ENCODE peak calls at places on chromosomes 5 and 9, in four cellular contexts. One of them, this sample, is unnamed.

GRCh38 chr5:157366741-157367684 is 93.0 kb upstream of the NIPAL4 start:
- DNase-seq in HepG2: peak; percentile 28
- DNase-seq in GM12878: no peak
- DNase-seq in H1: no peak
- DNase-seq in this sample: no peak

GRCh38 chr9:4117835-4118610 is 181.8 kb downstream of the GLIS3 start:
- DNase-seq in HepG2: peak; percentile 9
- DNase-seq in H1: peak; percentile 89
- DNase-seq in GM12878: no peak
- DNase-seq in this sample: no peak

GRCh38 chr5:134580001-134580460 is 52.6 kb downstream of the SAR1B start:
- DNase-seq in GM12878: no peak
- DNase-seq in HepG2: no peak
- DNase-seq in H1: no peak
- DNase-seq in this sample: no peak

GRCh38 chr9:14198049-14198448 is 115.9 kb downstream of the NFIB start:
- DNase-seq in H1: no peak
- DNase-seq in HepG2: no peak
- DNase-seq in GM12878: no peak
- DNase-seq in this sample: no peak

GRCh38 chr5:164301136-164301535 is 795.7 kb downstream of the MAT2B start:
- DNase-seq in H1: no peak
- DNase-seq in GM12878: no peak
- DNase-seq in HepG2: no peak
- DNase-seq in this sample: no peak

GRCh38 chr5:181120311-181120710 is 10.7 kb downstream of the OR2V1 start:
- DNase-seq in HepG2: no peak
- DNase-seq in H1: no peak
- DNase-seq in GM12878: no peak
- DNase-seq in this sample: no peak

GRCh38 chr9:16771352-16771751 is 99.1 kb downstream of the BNC2 start:
- DNase-seq in GM12878: no peak
- DNase-seq in H1: no peak
- DNase-seq in HepG2: no peak
- DNase-seq in this sample: no peak

GRCh38 chr5:151678146-151678545 is 8.6 kb downstream of the SPARC start:
- DNase-seq in GM12878: no peak
- DNase-seq in H1: no peak
- DNase-seq in HepG2: no peak
- DNase-seq in this sample: no peak

GRCh38 chr5:32753051-32753450 is 41.9 kb downstream of the NPR3 start:
- DNase-seq in HepG2: no peak
- DNase-seq in H1: no peak
- DNase-seq in GM12878: no peak
- DNase-seq in this sample: no peak

GRCh38 chr9:113164536-113165300 is 13.9 kb downstream of the SLC31A2 start:
- DNase-seq in GM12878: no peak
- DNase-seq in HepG2: no peak
- DNase-seq in H1: no peak
- DNase-seq in this sample: no peak

GRCh38 chr5:1184163-1184470 is 17.3 kb upstream of the SLC6A19 start:
- DNase-seq in H1: no peak
- DNase-seq in GM12878: no peak
- DNase-seq in HepG2: no peak
- DNase-seq in this sample: no peak

GRCh38 chr5:96629774-96630173 is 32.4 kb upstream of the CAST start:
- DNase-seq in GM12878: no peak
- DNase-seq in HepG2: peak; percentile 7
- DNase-seq in H1: no peak
- DNase-seq in this sample: no peak

GRCh38 chr9:77097335-77097734 is 77.9 kb downstream of the FOXB2 start:
- DNase-seq in HepG2: no peak
- DNase-seq in GM12878: no peak
- DNase-seq in H1: no peak
- DNase-seq in this sample: no peak

GRCh38 chr9:136133191-136133958 is 14.7 kb upstream of the TMEM250 start:
- DNase-seq in H1: peak; percentile 80
- DNase-seq in GM12878: no peak
- DNase-seq in HepG2: no peak
- DNase-seq in this sample: no peak

GRCh38 chr9:16992138-16992537 is 121.7 kb upstream of the BNC2 start:
- DNase-seq in HepG2: no peak
- DNase-seq in H1: no peak
- DNase-seq in GM12878: no peak
- DNase-seq in this sample: no peak

GRCh38 chr9:25517701-25518100 is 160.5 kb downstream of the TUSC1 start:
- DNase-seq in GM12878: no peak
- DNase-seq in H1: no peak
- DNase-seq in HepG2: no peak
- DNase-seq in this sample: no peak

GRCh38 chr9:123928471-123929176 is 1.3 kb downstream of the DENND1A start:
- DNase-seq in HepG2: no peak
- DNase-seq in H1: no peak
- DNase-seq in GM12878: no peak
- DNase-seq in this sample: no peak

GRCh38 chr9:80491086-80491749 is 919.5 kb downstream of the TLE4 start:
- DNase-seq in H1: no peak
- DNase-seq in HepG2: no peak
- DNase-seq in GM12878: no peak
- DNase-seq in this sample: no peak

GRCh38 chr9:80489329-80489728 is 917.6 kb downstream of the TLE4 start:
- DNase-seq in GM12878: no peak
- DNase-seq in HepG2: no peak
- DNase-seq in H1: no peak
- DNase-seq in this sample: no peak

GRCh38 chr9:80485420-80485819 is 913.7 kb downstream of the TLE4 start:
- DNase-seq in HepG2: no peak
- DNase-seq in GM12878: no peak
- DNase-seq in H1: no peak
- DNase-seq in this sample: no peak
- H3K9ac ChIP-seq in HepG2: no peak overlapping the region
- H3K9ac ChIP-seq in GM12878: no peak overlapping the region
- H3K9ac ChIP-seq in H1: no peak overlapping the region
- H3K9ac ChIP-seq in this sample: no peak overlapping the region

DNA sequence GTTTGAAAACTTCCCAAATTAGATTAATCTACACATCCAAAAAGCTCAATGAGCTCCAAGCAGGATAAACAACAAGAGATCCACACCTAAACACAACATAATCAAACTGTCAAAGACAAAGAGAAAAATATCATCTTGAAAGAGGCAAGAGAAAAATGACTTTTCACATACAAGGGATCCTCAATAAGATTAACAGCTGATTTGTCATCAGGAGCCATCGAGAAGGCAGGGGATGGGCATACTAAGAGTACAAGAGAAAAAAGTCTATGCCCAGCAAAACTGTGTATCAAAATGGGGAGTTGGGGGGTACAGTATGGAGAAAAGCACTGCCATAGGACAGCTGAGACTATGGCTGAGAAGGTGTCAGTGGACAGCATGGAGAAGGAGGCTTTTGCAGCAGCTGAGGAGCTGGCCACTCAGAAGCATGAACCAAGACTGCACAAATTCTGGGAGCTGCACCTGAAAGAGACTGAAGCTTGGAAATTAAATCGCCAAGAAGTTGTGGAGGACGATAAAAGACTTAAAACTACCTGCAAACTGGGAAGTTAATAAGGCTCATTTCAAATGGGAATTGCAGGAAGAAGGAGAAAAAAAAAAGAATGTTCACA is 20.9 kb downstream of the DNAJB5 start:
- DNase-seq in HepG2: no peak
- DNase-seq in H1: no peak
- DNase-seq in GM12878: no peak
- DNase-seq in this sample: no peak
- TF ChIP-seq SUZ12 in HepG2: no peak
- TF ChIP-seq SUZ12 in H1: no peak
- TF ChIP-seq SUZ12 in GM12878: no peak
- TF ChIP-seq SUZ12 in this sample: no peak

DNA sequence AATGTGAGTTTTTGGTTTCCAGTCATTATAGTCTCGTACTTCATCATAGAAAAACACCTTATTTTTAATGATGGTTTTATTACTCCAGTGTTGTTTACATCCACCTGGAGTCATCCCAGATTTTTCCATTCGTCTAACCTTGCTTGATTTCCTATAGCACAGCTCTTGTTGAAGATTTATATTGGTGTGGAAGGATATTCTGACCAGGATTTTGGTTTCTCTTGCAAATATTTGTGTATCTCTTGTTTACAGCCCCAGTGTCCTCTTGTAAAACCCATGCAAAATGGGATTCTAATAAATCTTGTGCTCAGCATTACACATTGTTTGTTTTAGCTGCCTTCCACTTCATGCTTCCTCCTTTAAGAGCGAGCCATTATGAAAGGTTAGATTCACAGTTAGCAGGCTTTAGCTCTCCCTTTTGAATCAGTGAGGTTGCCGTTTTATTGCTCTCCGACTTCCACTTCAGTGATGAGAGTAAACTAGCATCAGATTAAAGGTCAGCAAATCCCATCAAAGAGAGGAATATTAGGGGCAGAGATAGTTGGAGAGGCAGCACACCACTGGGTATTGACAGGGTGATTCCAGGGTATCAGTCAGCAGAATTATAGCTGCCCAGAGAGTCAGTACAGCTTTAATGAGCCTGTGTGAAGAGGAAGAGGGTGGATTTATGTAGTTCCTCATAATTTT is 157.1 kb downstream of the PBX3 start:
- DNase-seq in H1: no peak
- DNase-seq in GM12878: no peak
- DNase-seq in HepG2: no peak
- DNase-seq in this sample: no peak
- H3K9ac ChIP-seq in H1: no peak overlapping the region
- H3K9ac ChIP-seq in GM12878: no peak overlapping the region
- H3K9ac ChIP-seq in HepG2: no peak overlapping the region
- H3K9ac ChIP-seq in this sample: no peak overlapping the region

GRCh38 chr9:131113655-131114563 is 11.5 kb upstream of the NUP214 start:
- DNase-seq in H1: no peak
- DNase-seq in GM12878: no peak
- DNase-seq in HepG2: no peak
- DNase-seq in this sample: no peak

GRCh38 chr9:131119600-131119999 is 5.8 kb upstream of the NUP214 start:
- DNase-seq in HepG2: no peak
- DNase-seq in H1: no peak
- DNase-seq in GM12878: no peak
- DNase-seq in this sample: no peak

GRCh38 chr9:131117762-131118145 is 7.6 kb upstream of the NUP214 start:
- DNase-seq in HepG2: no peak
- DNase-seq in H1: no peak
- DNase-seq in GM12878: no peak
- DNase-seq in this sample: no peak

GRCh38 chr9:131117111-131117761 is 8.2 kb upstream of the NUP214 start:
- DNase-seq in HepG2: no peak
- DNase-seq in GM12878: no peak
- DNase-seq in H1: no peak
- DNase-seq in this sample: no peak

DNA sequence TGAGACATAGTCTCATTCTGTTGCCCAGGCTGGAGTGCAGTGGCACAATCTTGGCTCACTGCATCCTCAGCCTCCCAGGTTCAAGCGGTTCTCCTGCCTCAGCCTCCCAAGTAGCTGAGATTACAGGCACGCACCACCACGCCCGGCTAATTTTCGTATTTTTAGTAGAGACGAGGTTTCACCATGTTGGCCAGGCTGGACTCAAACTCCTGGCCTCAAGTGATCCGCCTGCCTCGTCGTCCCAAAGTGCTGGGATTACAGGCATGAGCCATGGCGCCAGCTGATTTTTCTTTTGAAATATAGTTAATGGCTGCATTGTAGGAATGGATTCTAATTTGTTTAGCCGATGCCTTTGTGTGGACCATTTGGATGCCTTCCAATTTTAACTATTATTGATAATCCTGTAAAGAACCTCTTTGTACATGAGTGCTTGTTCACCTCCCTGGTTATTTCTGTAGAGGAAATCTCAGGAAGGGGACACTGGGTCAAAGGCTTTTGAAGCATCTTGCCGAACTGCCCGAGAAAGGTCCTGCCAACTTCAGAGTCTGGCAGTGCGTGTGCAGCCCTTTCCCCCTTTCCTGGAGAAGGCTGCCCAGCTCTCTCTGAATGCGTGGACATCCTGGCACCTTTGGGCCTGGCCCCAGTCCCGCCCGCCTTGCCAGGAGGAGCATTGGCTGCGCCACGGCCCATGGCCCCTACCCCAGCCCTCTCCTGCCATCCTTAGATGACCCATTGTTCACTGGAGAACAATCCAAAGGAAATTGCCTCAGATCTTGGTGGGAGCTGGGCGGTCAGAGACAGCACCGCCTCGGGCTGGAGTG is 8.9 kb upstream of the NUP214 start:
- DNase-seq in H1: no peak
- DNase-seq in GM12878: no peak
- DNase-seq in HepG2: no peak
- DNase-seq in this sample: no peak
- TF ChIP-seq SUZ12 in H1: no peak
- TF ChIP-seq SUZ12 in GM12878: no peak
- TF ChIP-seq SUZ12 in HepG2: no peak
- TF ChIP-seq SUZ12 in this sample: no peak

GRCh38 chr5:93585054-93585751 is 2.2 kb downstream of the NR2F1 start:
- DNase-seq in H1: no peak
- DNase-seq in HepG2: no peak
- DNase-seq in GM12878: no peak
- DNase-seq in this sample: no peak
- H3K9ac ChIP-seq in H1: no peak overlapping the region
- H3K9ac ChIP-seq in HepG2: peak overlapping the region; percentile 82
- H3K9ac ChIP-seq in GM12878: no peak overlapping the region
- H3K9ac ChIP-seq in this sample: no peak overlapping the region

GRCh38 chr5:38151878-38152277 is 106.5 kb upstream of the EGFLAM start:
- DNase-seq in GM12878: no peak
- DNase-seq in HepG2: peak; percentile 32
- DNase-seq in H1: no peak
- DNase-seq in this sample: no peak
- TF ChIP-seq SUZ12 in GM12878: no peak
- TF ChIP-seq SUZ12 in HepG2: no peak
- TF ChIP-seq SUZ12 in H1: no peak
- TF ChIP-seq SUZ12 in this sample: no peak